ENCODE peak calls at places on chromosomes 3 and 15, in four cellular contexts. K is left lung, M is Panc1, I is body of pancreas. N is an unnamed sample. For H3K4me1, the result is how much of the 10 kb centered on the place peaks cover.

GRCh38 chr3:46997453-46998091 is 18.1 kb downstream of the NBEAL2 start:
- ATAC-seq in K (no peak), M (peak), I (no peak), N (no peak)

GRCh38 chr15:76345269-76345879 is 8.8 kb downstream of the ISL2 start:
- ATAC-seq in K (no peak), M (peak), I (no peak), N (no peak)

GRCh38 chr3:183884437-183885296 is at the start of gene PARL:
- ATAC-seq in K (peak), M (peak), I (peak), N (peak)

GRCh38 chr15:70859322-70859908 is 5.5 kb upstream of the LARP6 start:
- ATAC-seq in K (no peak), M (no peak), I (no peak), N (no peak)

GRCh38 chr3:122760457-122761271 is 33.0 kb downstream of the HSPBAP1 start:
- ATAC-seq in K (peak), M (no peak), I (peak), N (no peak)

GRCh38 chr15:73654659-73655058 is 21.5 kb upstream of the NPTN start:
- ATAC-seq in K (no peak), M (no peak), I (no peak), N (no peak)

GRCh38 chr3:133127381-133127780 is 89.2 kb downstream of the TMEM108 start:
- ATAC-seq in K (no peak), M (no peak), I (no peak), N (no peak)

GRCh38 chr3:145522179-145522578 is 638.8 kb downstream of the PLOD2 start:
- ATAC-seq in K (no peak), M (no peak), I (no peak), N (no peak)

GRCh38 chr3:63571682-63572081 is 80.8 kb upstream of the SNTN start:
- ATAC-seq in K (peak), M (no peak), I (no peak), N (no peak)

GRCh38 chr15:89483079-89483478 is 13.3 kb downstream of the RHCG start:
- ATAC-seq in K (no peak), M (no peak), I (no peak), N (no peak)

GRCh38 chr15:25670025-25670554 is 193.0 kb downstream of the ATP10A start:
- ATAC-seq in K (peak), M (peak), I (peak), N (peak)

GRCh38 chr3:49619649-49620048 is 54.5 kb upstream of the APEH start:
- ATAC-seq in K (no peak), M (no peak), I (no peak), N (no peak)

GRCh38 chr3:60000311-60001105 is 950.7 kb upstream of the CFAP20DC start:
- ATAC-seq in K (no peak), M (no peak), I (no peak), N (no peak)

GRCh38 chr3:25884981-25885380 is 95.1 kb downstream of the OXSM start:
- ATAC-seq in K (no peak), M (no peak), I (no peak), N (no peak)

GRCh38 chr3:170419301-170420087 is 826 bp downstream of the CLDN11 start:
- ATAC-seq in K (peak), M (no peak), I (peak), N (peak)

GRCh38 chr3:196660381-196661166 is 21.1 kb downstream of the NRROS start:
- ATAC-seq in K (no peak), M (peak), I (peak), N (no peak)

DNA sequence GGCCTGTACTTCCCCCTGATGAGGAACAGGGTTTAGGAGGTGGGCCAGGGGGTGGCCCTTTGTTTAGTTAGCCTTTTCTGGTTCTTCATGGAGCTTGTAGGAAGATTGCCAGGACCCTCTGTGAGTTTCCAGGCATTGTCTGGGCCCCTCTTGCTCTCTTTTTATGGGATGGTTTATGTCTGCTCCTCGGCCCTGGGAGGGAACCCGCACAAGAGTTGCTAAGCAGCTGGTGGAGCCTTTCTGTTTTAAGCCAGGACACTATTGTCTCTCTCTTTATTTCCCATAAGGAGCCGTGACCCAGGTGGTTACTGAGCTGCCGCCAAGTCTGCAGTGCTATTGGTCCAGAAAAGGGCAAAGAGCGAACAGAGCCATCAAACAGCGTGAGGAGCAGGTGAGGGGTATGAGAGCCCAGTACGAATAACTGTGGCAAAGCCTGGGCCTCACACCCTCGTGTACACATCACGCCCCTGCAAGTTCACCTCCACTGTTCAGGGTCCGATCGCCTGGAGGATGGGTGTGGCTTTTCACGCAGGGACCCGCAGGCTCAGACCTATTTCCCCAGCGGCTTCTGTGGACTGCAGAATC is 280.2 kb downstream of the SHQ1 start:
- ATAC-seq in K (no peak), M (no peak), I (no peak), N (no peak)
- H3K4me1 ChIP-seq in K (under half), M (under half), I (under half), N (under half)

GRCh38 chr3:42177801-42178150 is 86.6 kb downstream of the TRAK1 start:
- ATAC-seq in K (no peak), M (no peak), I (no peak), N (no peak)

GRCh38 chr3:42176635-42177034 is 85.5 kb downstream of the TRAK1 start:
- ATAC-seq in K (no peak), M (no peak), I (no peak), N (no peak)

GRCh38 chr3:42180901-42181300 is 85.1 kb downstream of the CCK start:
- ATAC-seq in K (no peak), M (no peak), I (no peak), N (no peak)

GRCh38 chr3:42177068-42177800 is 86.1 kb downstream of the TRAK1 start:
- ATAC-seq in K (no peak), M (no peak), I (no peak), N (no peak)

GRCh38 chr3:42179110-42179725 is 86.8 kb downstream of the CCK start:
- ATAC-seq in K (peak), M (peak), I (peak), N (peak)
- H3K4me1 ChIP-seq in K (under half), M (under half), I (under half), N (under half)

GRCh38 chr15:74838117-74838516 is 4.8 kb downstream of the ULK3 start:
- ATAC-seq in K (no peak), M (no peak), I (no peak), N (no peak)

GRCh38 chr15:74836846-74837245 is 6.1 kb downstream of the ULK3 start:
- ATAC-seq in K (no peak), M (no peak), I (no peak), N (no peak)

GRCh38 chr15:74839526-74840395 is 3.2 kb downstream of the ULK3 start:
- ATAC-seq in K (no peak), M (no peak), I (no peak), N (no peak)

GRCh38 chr15:74837482-74837881 is 5.5 kb downstream of the ULK3 start:
- ATAC-seq in K (no peak), M (no peak), I (no peak), N (no peak)

DNA sequence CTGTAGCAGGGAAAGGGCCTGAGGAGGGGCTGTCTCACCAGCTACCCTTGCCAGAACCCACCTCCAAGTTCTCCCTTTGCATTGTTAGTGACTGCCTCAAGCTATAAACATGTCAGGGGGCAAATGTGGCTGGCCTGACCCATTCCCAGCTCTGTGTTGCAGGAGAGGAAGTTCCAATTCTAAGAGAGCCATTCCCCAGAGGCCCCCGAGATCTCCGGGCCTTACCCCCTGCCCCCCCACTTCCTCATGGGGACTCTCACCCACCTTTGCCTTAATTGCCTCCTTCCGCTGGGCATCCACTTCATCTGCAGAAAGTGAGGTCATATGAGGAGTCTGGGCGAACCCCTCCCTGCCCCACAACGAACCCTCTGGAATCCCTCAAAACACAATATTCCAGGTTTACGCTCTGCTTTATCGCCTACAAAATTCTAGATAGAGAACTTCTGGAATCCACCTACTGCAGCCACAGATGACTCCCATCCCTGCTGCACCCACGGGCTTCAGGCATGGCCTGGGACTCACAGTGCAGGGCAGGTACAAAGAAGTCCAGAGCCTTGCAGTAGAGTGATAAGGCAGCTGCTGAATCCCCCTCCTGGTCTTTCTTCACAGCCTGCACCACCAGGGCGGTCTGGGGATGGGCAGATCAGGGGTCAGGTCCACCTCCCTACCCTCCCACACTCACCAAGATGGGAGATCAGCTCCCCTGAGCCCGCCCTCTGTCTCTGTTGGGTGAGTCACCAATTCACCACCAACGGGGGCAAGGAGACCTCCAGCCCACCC is 4.0 kb downstream of the ULK3 start:
- ATAC-seq in K (no peak), M (no peak), I (no peak), N (no peak)
- H3K4me1 ChIP-seq in K (under half), M (under half), I (under half), N (under half)

GRCh38 chr15:47743385-47743784 is 26.1 kb downstream of the SEMA6D start:
- ATAC-seq in K (no peak), M (no peak), I (no peak), N (no peak)
- H3K4me1 ChIP-seq in K (under half), M (under half), I (under half), N (under half)

GRCh38 chr3:158773845-158774542 is 27.9 kb upstream of the MFSD1 start:
- ATAC-seq in K (peak), M (no peak), I (peak), N (peak)
- H3K4me1 ChIP-seq in K (under half), M (under half), I (under half), N (half or more)

GRCh38 chr15:81296218-81296617 is 27.7 kb downstream of the STARD5 start:
- ATAC-seq in K (no peak), M (no peak), I (no peak), N (no peak)
- H3K4me1 ChIP-seq in K (half or more), M (under half), I (under half), N (under half)

DNA sequence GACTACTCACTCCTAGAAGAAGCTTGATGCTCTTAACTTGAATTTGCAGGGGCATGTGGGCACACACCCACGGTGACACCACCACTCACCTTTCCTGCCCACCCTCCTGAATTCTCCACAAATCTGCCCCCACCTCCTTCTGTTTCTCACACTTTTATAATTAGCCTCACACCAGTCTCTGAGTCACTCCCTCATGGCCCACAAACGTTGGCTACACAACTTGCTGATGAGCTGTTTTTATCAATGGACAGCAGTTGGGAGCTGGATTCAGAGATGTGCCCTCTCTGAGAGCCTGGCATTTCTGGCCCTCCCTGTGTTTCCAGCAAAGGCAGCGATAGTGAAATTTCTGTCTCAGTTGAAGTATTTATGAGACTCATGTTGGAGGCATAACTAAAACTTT is 1.3 kb downstream of the COLQ start:
- ATAC-seq in K (peak), M (no peak), I (no peak), N (no peak)
- H3K4me1 ChIP-seq in K (under half), M (under half), I (under half), N (under half)

DNA sequence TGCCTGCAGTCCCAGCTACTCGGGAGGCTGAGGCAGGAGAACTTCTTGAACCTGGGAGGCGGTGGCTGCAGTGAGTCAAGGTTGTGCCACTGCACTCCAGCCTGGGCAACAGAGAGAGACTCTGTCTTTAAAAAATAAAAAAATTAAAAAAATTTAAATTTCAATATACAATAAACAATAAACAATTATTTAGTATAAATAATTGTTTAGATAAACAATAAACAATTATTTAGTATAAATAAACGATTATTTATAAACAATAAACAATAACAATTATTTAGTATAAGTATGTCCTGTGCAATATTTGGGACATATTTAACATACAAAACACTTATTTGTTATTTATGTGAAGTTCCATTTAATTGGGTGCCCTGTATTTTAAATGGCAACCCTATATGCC is 119.6 kb downstream of the XXYLT1 start:
- ATAC-seq in K (no peak), M (no peak), I (no peak), N (no peak)
- H3K4me1 ChIP-seq in K (half or more), M (half or more), I (under half), N (under half)